ENCODE peak calls at places on chromosomes 16 and 17, in four cellular contexts. One of them, this sample, is unnamed.
A peak's percentile ranks its signal among the peaks of the same experiment; 100 is the strongest.

GRCh38 chr17:7348478-7349242 is 3.3 kb upstream of the KCTD11 start:
- DNase-seq in IMR-90: peak; percentile 47
- DNase-seq in endothelial cell of umbilical vein: no peak
- DNase-seq in K562: no peak
- DNase-seq in this sample: no peak

GRCh38 chr17:60601443-60602384 is 1.7 kb downstream of the PPM1D start:
- DNase-seq in IMR-90: peak; percentile 81
- DNase-seq in endothelial cell of umbilical vein: peak; percentile 92
- DNase-seq in K562: peak; percentile 88
- DNase-seq in this sample: peak; percentile 25

GRCh38 chr16:73196670-73197069 is 148.7 kb upstream of the ZFHX3 start:
- DNase-seq in IMR-90: peak; percentile 53
- DNase-seq in endothelial cell of umbilical vein: peak; percentile 78
- DNase-seq in K562: peak; percentile 59
- DNase-seq in this sample: peak; percentile 2

GRCh38 chr16:85615852-85616607 is 2.9 kb downstream of the GSE1 start:
- DNase-seq in IMR-90: peak; percentile 81
- DNase-seq in endothelial cell of umbilical vein: peak; percentile 49
- DNase-seq in K562: peak; percentile 93
- DNase-seq in this sample: no peak

GRCh38 chr17:62206550-62206949 is 141.5 kb upstream of the MED13 start:
- DNase-seq in IMR-90: no peak
- DNase-seq in endothelial cell of umbilical vein: peak; percentile 38
- DNase-seq in K562: no peak
- DNase-seq in this sample: no peak

GRCh38 chr17:65181237-65182061 is 44.3 kb downstream of the RGS9 start:
- DNase-seq in IMR-90: no peak
- DNase-seq in endothelial cell of umbilical vein: no peak
- DNase-seq in K562: no peak
- DNase-seq in this sample: no peak

GRCh38 chr16:74568961-74569631 is 37.8 kb downstream of the GLG1 start:
- DNase-seq in IMR-90: peak; percentile 63
- DNase-seq in endothelial cell of umbilical vein: no peak
- DNase-seq in K562: no peak
- DNase-seq in this sample: no peak

GRCh38 chr17:50798424-50799344 is 31.4 kb upstream of the ANKRD40CL start:
- DNase-seq in IMR-90: no peak
- DNase-seq in endothelial cell of umbilical vein: no peak
- DNase-seq in K562: no peak
- DNase-seq in this sample: peak; percentile 74

GRCh38 chr17:57761887-57762286 is 16.8 kb upstream of the CCDC182 start:
- DNase-seq in IMR-90: no peak
- DNase-seq in endothelial cell of umbilical vein: no peak
- DNase-seq in K562: peak; percentile 11
- DNase-seq in this sample: no peak

GRCh38 chr16:67965668-67966548 is 2.5 kb downstream of the SLC12A4 start:
- DNase-seq in IMR-90: no peak
- DNase-seq in endothelial cell of umbilical vein: no peak
- DNase-seq in K562: no peak
- DNase-seq in this sample: peak; percentile 64

GRCh38 chr17:67489273-67489672 is 112.2 kb downstream of the PITPNC1 start:
- DNase-seq in IMR-90: no peak
- DNase-seq in endothelial cell of umbilical vein: no peak
- DNase-seq in K562: no peak
- DNase-seq in this sample: no peak

GRCh38 chr17:74768069-74768762 is 7.9 kb downstream of the NAT9 start:
- DNase-seq in IMR-90: peak; percentile 73
- DNase-seq in endothelial cell of umbilical vein: no peak
- DNase-seq in K562: no peak
- DNase-seq in this sample: no peak

DNA sequence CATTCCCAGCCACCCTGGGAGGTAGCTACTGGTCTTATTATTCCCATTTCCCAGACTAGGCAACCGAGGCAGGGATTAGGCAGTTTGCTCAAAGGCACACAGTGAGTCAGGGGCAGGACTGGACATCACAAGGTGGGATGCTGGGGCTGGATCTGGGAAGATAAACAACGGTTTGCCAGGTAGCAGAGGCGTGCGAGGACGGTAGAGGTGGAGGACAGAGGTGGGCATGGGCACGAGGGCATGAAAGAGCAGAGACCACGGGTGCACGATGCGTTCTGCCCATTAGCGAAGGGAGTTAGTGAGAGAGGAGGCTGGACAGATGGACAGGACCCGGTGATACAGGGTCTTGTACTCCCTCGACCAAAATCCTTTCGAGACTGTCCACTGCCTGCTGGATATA is 148.0 kb downstream of the SDK2 start:
- DNase-seq in IMR-90: no peak
- DNase-seq in endothelial cell of umbilical vein: no peak
- DNase-seq in K562: no peak
- DNase-seq in this sample: no peak
- H3K9me1 ChIP-seq in IMR-90: no peaks in the 10 kb centered on the region
- H3K9me1 ChIP-seq in endothelial cell of umbilical vein: no peaks in the 10 kb centered on the region
- H3K9me1 ChIP-seq in K562: no peaks in the 10 kb centered on the region
- H3K9me1 ChIP-seq in this sample: no peaks in the 10 kb centered on the region

DNA sequence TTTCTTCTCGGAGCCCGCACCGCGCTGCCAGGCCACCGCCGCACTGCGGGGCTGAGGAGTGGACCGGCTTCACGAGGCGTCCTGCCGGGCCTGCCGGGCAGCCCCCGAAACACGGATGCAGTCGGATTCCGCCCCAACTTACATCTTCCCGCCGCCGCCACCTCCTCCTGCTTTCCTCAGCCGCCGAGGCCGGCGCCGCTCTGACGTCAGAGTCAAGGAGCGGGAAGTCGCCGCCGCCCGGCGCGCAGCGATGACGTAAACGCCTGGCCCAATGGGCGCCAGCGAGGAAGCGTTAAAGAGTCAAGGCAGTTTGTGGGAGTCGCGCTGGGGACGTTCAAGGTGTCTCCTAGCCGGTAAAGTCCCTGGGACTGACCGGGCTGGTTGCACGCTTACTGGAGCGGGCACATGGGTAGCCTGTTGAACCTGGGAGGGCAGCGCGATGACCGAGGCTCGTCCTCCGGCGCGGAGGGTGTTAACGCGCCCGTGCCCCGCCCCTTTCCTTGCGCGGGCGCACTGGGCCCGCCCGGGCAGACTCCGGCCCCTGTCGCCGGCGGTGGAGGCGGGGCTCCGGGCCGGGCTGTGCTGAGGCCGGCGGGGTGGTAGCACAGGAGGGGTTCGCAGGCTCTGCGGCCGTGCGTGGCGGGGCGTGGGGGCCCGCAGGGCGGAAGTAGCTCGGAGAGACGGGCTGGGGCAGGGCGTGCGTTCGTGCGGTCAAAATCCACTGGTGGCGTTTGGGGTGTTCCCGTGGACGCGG is at the start of gene RNPS1:
- DNase-seq in IMR-90: peak; percentile 94
- DNase-seq in endothelial cell of umbilical vein: peak; percentile 96
- DNase-seq in K562: peak; percentile 98
- DNase-seq in this sample: peak; percentile 60
- H2AFZ ChIP-seq in IMR-90: peak within 1 kb of the TSS; percentile 100
- H2AFZ ChIP-seq in endothelial cell of umbilical vein: peak within 1 kb of the TSS; percentile 98
- H2AFZ ChIP-seq in K562: peak within 1 kb of the TSS; percentile 99
- H2AFZ ChIP-seq in this sample: peak within 1 kb of the TSS; percentile 100

GRCh38 chr17:76391200-76391715 is 6.8 kb downstream of the SPHK1 start:
- DNase-seq in IMR-90: no peak
- DNase-seq in endothelial cell of umbilical vein: no peak
- DNase-seq in K562: no peak
- DNase-seq in this sample: no peak
- H3K36me3 ChIP-seq in IMR-90: peaks cover 44% of the 10 kb centered on the region
- H3K36me3 ChIP-seq in endothelial cell of umbilical vein: peaks cover 17% of the 10 kb centered on the region
- H3K36me3 ChIP-seq in K562: peaks cover 71% of the 10 kb centered on the region
- H3K36me3 ChIP-seq in this sample: peaks cover 26% of the 10 kb centered on the region

DNA sequence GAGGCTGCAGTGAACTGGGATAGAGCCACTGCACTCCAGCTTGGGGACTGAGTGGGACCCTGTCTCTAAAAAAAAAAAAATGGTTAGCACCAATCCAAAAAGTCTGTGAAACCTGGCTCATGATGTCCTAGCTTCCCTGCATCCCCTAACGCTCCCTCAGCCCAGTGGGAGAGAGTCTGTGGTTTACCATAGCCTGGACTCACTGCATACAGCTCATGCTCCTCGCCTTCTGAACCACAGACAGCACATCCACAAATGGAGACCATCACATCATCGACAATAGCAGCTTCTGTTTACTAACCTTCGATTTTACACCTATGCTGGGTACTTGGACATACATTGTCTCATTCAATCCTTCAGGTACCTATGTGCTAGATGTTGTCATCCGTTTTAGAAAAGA is 43.6 kb downstream of the NLRC5 start:
- DNase-seq in IMR-90: no peak
- DNase-seq in endothelial cell of umbilical vein: no peak
- DNase-seq in K562: no peak
- DNase-seq in this sample: no peak
- H3K9me1 ChIP-seq in IMR-90: peaks cover 30% of the 10 kb centered on the region
- H3K9me1 ChIP-seq in endothelial cell of umbilical vein: no peaks in the 10 kb centered on the region
- H3K9me1 ChIP-seq in K562: no peaks in the 10 kb centered on the region
- H3K9me1 ChIP-seq in this sample: no peaks in the 10 kb centered on the region

GRCh38 chr16:19884021-19884485 is 595 bp downstream of the GPRC5B start:
- DNase-seq in IMR-90: no peak
- DNase-seq in endothelial cell of umbilical vein: peak; percentile 15
- DNase-seq in K562: no peak
- DNase-seq in this sample: no peak

GRCh38 chr16:19882186-19882585 is 2.5 kb downstream of the GPRC5B start:
- DNase-seq in IMR-90: no peak
- DNase-seq in endothelial cell of umbilical vein: no peak
- DNase-seq in K562: no peak
- DNase-seq in this sample: no peak

GRCh38 chr16:19883296-19883951 is 1.2 kb downstream of the GPRC5B start:
- DNase-seq in IMR-90: peak; percentile 25
- DNase-seq in endothelial cell of umbilical vein: peak; percentile 31
- DNase-seq in K562: peak; percentile 51
- DNase-seq in this sample: no peak

GRCh38 chr16:19881783-19882182 is 2.9 kb downstream of the GPRC5B start:
- DNase-seq in IMR-90: no peak
- DNase-seq in endothelial cell of umbilical vein: no peak
- DNase-seq in K562: no peak
- DNase-seq in this sample: no peak

GRCh38 chr16:19882641-19883040 is 2.0 kb downstream of the GPRC5B start:
- DNase-seq in IMR-90: no peak
- DNase-seq in endothelial cell of umbilical vein: no peak
- DNase-seq in K562: no peak
- DNase-seq in this sample: no peak
- H2AFZ ChIP-seq in IMR-90: peak overlapping the region; percentile 72
- H2AFZ ChIP-seq in endothelial cell of umbilical vein: no peak overlapping the region
- H2AFZ ChIP-seq in K562: no peak overlapping the region
- H2AFZ ChIP-seq in this sample: no peak overlapping the region

GRCh38 chr17:79080349-79080748 is 5.7 kb downstream of the ENGASE start:
- DNase-seq in IMR-90: no peak
- DNase-seq in endothelial cell of umbilical vein: no peak
- DNase-seq in K562: no peak
- DNase-seq in this sample: no peak
- H3K36me3 ChIP-seq in IMR-90: peaks cover 37% of the 10 kb centered on the region
- H3K36me3 ChIP-seq in endothelial cell of umbilical vein: peaks cover 18% of the 10 kb centered on the region
- H3K36me3 ChIP-seq in K562: peaks cover 67% of the 10 kb centered on the region
- H3K36me3 ChIP-seq in this sample: peaks cover 18% of the 10 kb centered on the region

DNA sequence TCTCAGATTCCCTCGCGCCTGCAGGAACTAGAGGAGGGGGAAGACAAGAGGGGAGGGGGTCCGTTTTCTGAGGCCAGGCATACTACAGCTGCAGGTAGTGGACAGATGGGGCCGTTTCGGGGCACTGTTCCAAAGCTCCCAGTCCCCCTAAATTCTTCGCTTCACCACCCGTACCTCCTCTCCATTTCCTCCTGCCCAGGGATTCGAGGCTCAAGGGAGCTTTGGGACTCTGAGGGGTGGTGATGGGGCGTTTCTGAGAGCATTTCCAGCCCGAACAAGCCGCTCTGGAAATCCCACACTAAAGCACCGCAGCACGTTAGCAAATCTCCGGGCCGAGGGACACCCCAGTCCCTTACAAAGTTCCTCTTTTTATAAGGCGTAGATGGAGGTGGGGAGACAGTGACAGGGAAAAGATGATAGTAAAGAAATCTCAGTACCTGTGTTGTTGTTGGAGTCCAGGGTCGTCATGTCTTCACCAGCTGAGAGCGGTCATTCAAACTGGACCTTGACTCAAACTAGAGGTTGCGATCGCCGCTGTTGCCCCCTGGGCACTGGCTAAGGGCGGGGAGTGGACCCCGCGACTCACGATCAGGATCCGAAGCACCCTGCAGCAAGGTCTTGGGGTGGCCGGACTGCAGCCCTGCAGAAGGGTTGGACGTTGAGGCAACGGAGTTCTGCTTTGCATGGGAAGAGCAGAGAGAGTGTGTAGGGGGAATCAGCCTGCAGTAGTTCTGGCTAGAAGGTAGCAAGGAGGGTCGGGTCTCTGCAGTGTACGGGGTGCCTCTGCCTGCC is 566 bp downstream of the NR1D1 start:
- DNase-seq in IMR-90: no peak
- DNase-seq in endothelial cell of umbilical vein: peak; percentile 31
- DNase-seq in K562: no peak
- DNase-seq in this sample: no peak
- H3K9me1 ChIP-seq in IMR-90: peaks cover 23% of the 10 kb centered on the region
- H3K9me1 ChIP-seq in endothelial cell of umbilical vein: no peaks in the 10 kb centered on the region
- H3K9me1 ChIP-seq in K562: peaks cover 4% of the 10 kb centered on the region
- H3K9me1 ChIP-seq in this sample: no peaks in the 10 kb centered on the region

GRCh38 chr17:76612977-76613851 is 27.6 kb upstream of the ST6GALNAC2 start:
- DNase-seq in IMR-90: no peak
- DNase-seq in endothelial cell of umbilical vein: no peak
- DNase-seq in K562: peak; percentile 60
- DNase-seq in this sample: no peak
- H2AFZ ChIP-seq in IMR-90: no peak overlapping the region
- H2AFZ ChIP-seq in endothelial cell of umbilical vein: no peak overlapping the region
- H2AFZ ChIP-seq in K562: no peak overlapping the region
- H2AFZ ChIP-seq in this sample: peak overlapping the region; percentile 41

DNA sequence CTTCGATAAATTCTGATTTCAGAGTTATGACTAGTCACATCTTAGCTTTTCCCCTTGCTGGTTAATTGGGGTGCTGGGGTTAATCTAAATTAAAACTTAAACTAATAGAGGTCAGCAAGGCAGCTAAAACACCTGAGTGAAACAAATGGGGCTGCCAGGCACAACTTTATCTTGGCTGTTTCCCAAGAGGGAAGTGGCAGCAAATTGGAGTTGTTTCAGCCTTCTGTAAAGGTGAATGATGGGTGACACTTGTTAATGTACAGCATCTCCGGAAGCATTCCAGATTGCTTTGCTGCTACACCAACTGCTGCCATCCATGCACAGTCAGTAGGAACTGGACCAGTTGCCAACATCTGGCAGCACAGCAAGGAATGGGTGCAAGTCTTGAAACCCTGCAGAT is 43.9 kb downstream of the AATF start:
- DNase-seq in IMR-90: no peak
- DNase-seq in endothelial cell of umbilical vein: no peak
- DNase-seq in K562: no peak
- DNase-seq in this sample: no peak
- H3K36me3 ChIP-seq in IMR-90: peaks cover 37% of the 10 kb centered on the region
- H3K36me3 ChIP-seq in endothelial cell of umbilical vein: peaks cover 9% of the 10 kb centered on the region
- H3K36me3 ChIP-seq in K562: peaks cover 95% of the 10 kb centered on the region
- H3K36me3 ChIP-seq in this sample: peaks cover 22% of the 10 kb centered on the region

GRCh38 chr17:63850401-63850800 is 7.9 kb upstream of the SMARCD2 start:
- DNase-seq in IMR-90: no peak
- DNase-seq in endothelial cell of umbilical vein: no peak
- DNase-seq in K562: peak; percentile 42
- DNase-seq in this sample: no peak
- H3K9me1 ChIP-seq in IMR-90: no peaks in the 10 kb centered on the region
- H3K9me1 ChIP-seq in endothelial cell of umbilical vein: no peaks in the 10 kb centered on the region
- H3K9me1 ChIP-seq in K562: no peaks in the 10 kb centered on the region
- H3K9me1 ChIP-seq in this sample: no peaks in the 10 kb centered on the region